ENCODE peak calls at places on chromosomes 13 and 19, in seven cellular contexts. One of them, this sample, is unnamed. For H3K9me3 and H3K4me1, the result is how much of the 10 kb centered on the place peaks cover.

GRCh38 chr13:46720189-46720588 is 76.8 kb downstream of the ESD start:
- DNase-seq in heart right ventricle: no peak
- DNase-seq in ovary: no peak
- DNase-seq in endothelial cell of umbilical vein: no peak
- DNase-seq in neural progenitor cell: no peak
- DNase-seq in A549: no peak
- DNase-seq in CD8-positive, alpha-beta T cell: no peak
- DNase-seq in this sample: no peak

GRCh38 chr19:43735957-43736356 is 18.8 kb downstream of the SMG9 start:
- DNase-seq in ovary: no peak
- DNase-seq in heart right ventricle: no peak
- DNase-seq in A549: no peak
- DNase-seq in neural progenitor cell: no peak
- DNase-seq in endothelial cell of umbilical vein: no peak
- DNase-seq in CD8-positive, alpha-beta T cell: no peak
- DNase-seq in this sample: no peak

GRCh38 chr13:98626298-98626940 is 49.5 kb upstream of the STK24 start:
- DNase-seq in CD8-positive, alpha-beta T cell: no peak
- DNase-seq in heart right ventricle: no peak
- DNase-seq in A549: no peak
- DNase-seq in neural progenitor cell: no peak
- DNase-seq in ovary: no peak
- DNase-seq in endothelial cell of umbilical vein: no peak
- DNase-seq in this sample: no peak

GRCh38 chr13:32969516-32969941 is 46.7 kb upstream of the KL start:
- DNase-seq in A549: no peak
- DNase-seq in endothelial cell of umbilical vein: peak
- DNase-seq in CD8-positive, alpha-beta T cell: no peak
- DNase-seq in neural progenitor cell: no peak
- DNase-seq in heart right ventricle: no peak
- DNase-seq in ovary: peak
- DNase-seq in this sample: no peak

GRCh38 chr13:113863511-113864302 is at the start of gene GAS6:
- DNase-seq in CD8-positive, alpha-beta T cell: no peak
- DNase-seq in neural progenitor cell: peak
- DNase-seq in endothelial cell of umbilical vein: peak
- DNase-seq in ovary: peak
- DNase-seq in heart right ventricle: peak
- DNase-seq in A549: peak
- DNase-seq in this sample: peak

GRCh38 chr19:42281175-42282035 is 12.4 kb downstream of the CIC start:
- DNase-seq in endothelial cell of umbilical vein: peak
- DNase-seq in ovary: peak
- DNase-seq in heart right ventricle: peak
- DNase-seq in A549: peak
- DNase-seq in CD8-positive, alpha-beta T cell: no peak
- DNase-seq in neural progenitor cell: peak
- DNase-seq in this sample: peak

GRCh38 chr13:31236211-31236786 is 36.5 kb downstream of the B3GLCT start:
- DNase-seq in ovary: no peak
- DNase-seq in CD8-positive, alpha-beta T cell: no peak
- DNase-seq in A549: no peak
- DNase-seq in neural progenitor cell: peak
- DNase-seq in heart right ventricle: no peak
- DNase-seq in endothelial cell of umbilical vein: peak
- DNase-seq in this sample: no peak

GRCh38 chr13:32917504-32917903 is 98.7 kb upstream of the KL start:
- DNase-seq in CD8-positive, alpha-beta T cell: no peak
- DNase-seq in neural progenitor cell: no peak
- DNase-seq in ovary: no peak
- DNase-seq in A549: no peak
- DNase-seq in heart right ventricle: no peak
- DNase-seq in endothelial cell of umbilical vein: peak
- DNase-seq in this sample: no peak

GRCh38 chr19:50008532-50008931 is 16.6 kb downstream of the VRK3 start:
- DNase-seq in heart right ventricle: no peak
- DNase-seq in endothelial cell of umbilical vein: no peak
- DNase-seq in ovary: no peak
- DNase-seq in neural progenitor cell: peak
- DNase-seq in CD8-positive, alpha-beta T cell: no peak
- DNase-seq in A549: no peak
- DNase-seq in this sample: no peak

GRCh38 chr13:39684531-39685137 is 29.2 kb downstream of the COG6 start:
- DNase-seq in CD8-positive, alpha-beta T cell: no peak
- DNase-seq in neural progenitor cell: peak
- DNase-seq in endothelial cell of umbilical vein: peak
- DNase-seq in ovary: no peak
- DNase-seq in heart right ventricle: no peak
- DNase-seq in A549: peak
- DNase-seq in this sample: no peak

GRCh38 chr13:67023088-67023893 is 206.8 kb downstream of the PCDH9 start:
- DNase-seq in A549: peak
- DNase-seq in endothelial cell of umbilical vein: peak
- DNase-seq in neural progenitor cell: peak
- DNase-seq in ovary: no peak
- DNase-seq in CD8-positive, alpha-beta T cell: no peak
- DNase-seq in heart right ventricle: no peak
- DNase-seq in this sample: no peak

GRCh38 chr13:88926890-88927502 is 1255.8 kb downstream of the SLITRK5 start:
- DNase-seq in A549: no peak
- DNase-seq in ovary: no peak
- DNase-seq in neural progenitor cell: no peak
- DNase-seq in heart right ventricle: no peak
- DNase-seq in CD8-positive, alpha-beta T cell: no peak
- DNase-seq in endothelial cell of umbilical vein: no peak
- DNase-seq in this sample: no peak

GRCh38 chr19:45809643-45810159 is 5.4 kb downstream of the RSPH6A start:
- DNase-seq in CD8-positive, alpha-beta T cell: no peak
- DNase-seq in heart right ventricle: no peak
- DNase-seq in A549: no peak
- DNase-seq in endothelial cell of umbilical vein: peak
- DNase-seq in neural progenitor cell: no peak
- DNase-seq in ovary: no peak
- DNase-seq in this sample: no peak

GRCh38 chr19:33796164-33797100 is at the start of gene KCTD15:
- DNase-seq in endothelial cell of umbilical vein: peak
- DNase-seq in CD8-positive, alpha-beta T cell: no peak
- DNase-seq in heart right ventricle: peak
- DNase-seq in A549: no peak
- DNase-seq in neural progenitor cell: peak
- DNase-seq in ovary: peak
- DNase-seq in this sample: peak

GRCh38 chr19:5956728-5957127 is 21.2 kb downstream of the RANBP3 start:
- DNase-seq in endothelial cell of umbilical vein: no peak
- DNase-seq in neural progenitor cell: no peak
- DNase-seq in ovary: no peak
- DNase-seq in heart right ventricle: no peak
- DNase-seq in A549: no peak
- DNase-seq in CD8-positive, alpha-beta T cell: no peak
- DNase-seq in this sample: peak

GRCh38 chr13:22428188-22428828 is 752.5 kb upstream of the SGCG start:
- DNase-seq in CD8-positive, alpha-beta T cell: no peak
- DNase-seq in endothelial cell of umbilical vein: no peak
- DNase-seq in A549: no peak
- DNase-seq in neural progenitor cell: no peak
- DNase-seq in heart right ventricle: no peak
- DNase-seq in ovary: no peak
- DNase-seq in this sample: peak

GRCh38 chr19:10769533-10770491 is 51.9 kb downstream of the DNM2 start:
- DNase-seq in CD8-positive, alpha-beta T cell: peak
- DNase-seq in ovary: peak
- DNase-seq in A549: no peak
- DNase-seq in heart right ventricle: peak
- DNase-seq in neural progenitor cell: peak
- DNase-seq in endothelial cell of umbilical vein: peak
- DNase-seq in this sample: peak

GRCh38 chr19:18090545-18091216 is 3.9 kb upstream of the IL12RB1 start:
- DNase-seq in neural progenitor cell: no peak
- DNase-seq in heart right ventricle: no peak
- DNase-seq in CD8-positive, alpha-beta T cell: no peak
- DNase-seq in endothelial cell of umbilical vein: peak
- DNase-seq in A549: no peak
- DNase-seq in ovary: no peak
- DNase-seq in this sample: no peak

GRCh38 chr19:31675187-31675913 is 326.1 kb upstream of the TSHZ3 start:
- DNase-seq in neural progenitor cell: no peak
- DNase-seq in heart right ventricle: no peak
- DNase-seq in CD8-positive, alpha-beta T cell: no peak
- DNase-seq in ovary: no peak
- DNase-seq in A549: no peak
- DNase-seq in endothelial cell of umbilical vein: no peak
- DNase-seq in this sample: no peak

GRCh38 chr13:95956589-95957148 is 96.5 kb downstream of the UGGT2 start:
- DNase-seq in heart right ventricle: no peak
- DNase-seq in ovary: no peak
- DNase-seq in neural progenitor cell: no peak
- DNase-seq in CD8-positive, alpha-beta T cell: no peak
- DNase-seq in A549: no peak
- DNase-seq in endothelial cell of umbilical vein: no peak
- DNase-seq in this sample: no peak

GRCh38 chr13:104414181-104414580 is 1348.0 kb upstream of the SLC10A2 start:
- DNase-seq in endothelial cell of umbilical vein: no peak
- DNase-seq in neural progenitor cell: no peak
- DNase-seq in ovary: no peak
- DNase-seq in A549: no peak
- DNase-seq in CD8-positive, alpha-beta T cell: no peak
- DNase-seq in heart right ventricle: no peak
- DNase-seq in this sample: no peak

DNA sequence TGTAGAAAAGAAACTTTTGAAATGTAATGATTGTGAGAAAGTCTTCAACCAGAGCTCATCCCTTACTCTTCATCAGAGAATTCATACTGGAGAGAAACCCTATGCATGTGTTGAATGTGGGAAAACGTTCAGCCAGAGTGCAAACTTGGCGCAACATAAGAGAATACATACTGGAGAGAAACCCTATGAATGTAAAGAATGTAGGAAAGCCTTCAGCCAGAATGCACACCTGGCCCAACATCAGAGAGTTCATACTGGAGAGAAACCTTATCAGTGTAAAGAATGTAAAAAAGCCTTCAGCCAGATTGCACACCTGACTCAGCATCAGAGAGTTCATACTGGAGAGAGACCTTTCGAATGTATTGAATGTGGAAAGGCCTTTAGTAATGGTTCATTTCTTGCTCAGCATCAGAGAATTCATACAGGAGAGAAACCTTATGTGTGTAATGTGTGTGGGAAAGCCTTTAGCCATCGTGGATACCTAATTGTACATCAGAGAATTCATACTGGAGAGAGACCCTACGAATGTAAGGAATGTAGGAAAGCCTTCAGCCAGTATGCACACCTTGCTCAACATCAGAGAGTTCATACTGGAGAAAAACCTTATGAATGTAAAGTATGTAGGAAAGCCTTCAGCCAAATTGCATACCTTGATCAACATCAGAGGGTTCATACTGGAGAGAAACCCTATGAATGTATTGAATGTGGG is 19.3 kb downstream of the ZNF583 start:
- DNase-seq in ovary: no peak
- DNase-seq in heart right ventricle: no peak
- DNase-seq in A549: no peak
- DNase-seq in CD8-positive, alpha-beta T cell: no peak
- DNase-seq in endothelial cell of umbilical vein: no peak
- DNase-seq in neural progenitor cell: no peak
- DNase-seq in this sample: no peak
- H3K9me3 ChIP-seq in ovary: under half
- H3K9me3 ChIP-seq in heart right ventricle: half or more
- H3K9me3 ChIP-seq in A549: half or more
- H3K9me3 ChIP-seq in CD8-positive, alpha-beta T cell: half or more
- H3K9me3 ChIP-seq in endothelial cell of umbilical vein: under half
- H3K9me3 ChIP-seq in neural progenitor cell: half or more
- H3K9me3 ChIP-seq in this sample: under half

DNA sequence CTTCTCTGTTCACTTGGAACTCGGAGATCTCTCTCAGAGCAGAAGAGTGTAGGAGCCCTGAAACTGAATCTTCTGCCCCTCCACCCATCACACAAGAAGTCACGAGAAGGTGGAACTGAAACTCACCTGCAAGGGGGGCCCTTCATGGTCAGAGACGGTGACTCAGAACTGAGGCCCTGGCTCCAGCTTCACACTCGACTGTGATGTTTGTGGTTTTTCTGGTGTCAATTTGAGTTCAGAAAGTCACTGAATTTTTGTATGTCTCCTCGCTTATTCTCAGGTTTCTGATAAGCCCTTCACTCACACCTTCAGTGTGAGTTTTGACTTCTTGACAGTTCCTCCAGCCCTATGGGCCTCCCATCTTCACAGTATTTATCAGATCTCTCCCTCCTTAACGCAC is 23.1 kb downstream of the SIGLEC5 start:
- DNase-seq in heart right ventricle: no peak
- DNase-seq in endothelial cell of umbilical vein: no peak
- DNase-seq in CD8-positive, alpha-beta T cell: no peak
- DNase-seq in neural progenitor cell: no peak
- DNase-seq in ovary: no peak
- DNase-seq in A549: no peak
- DNase-seq in this sample: no peak
- H3K4me1 ChIP-seq in heart right ventricle: under half
- H3K4me1 ChIP-seq in endothelial cell of umbilical vein: under half
- H3K4me1 ChIP-seq in CD8-positive, alpha-beta T cell: under half
- H3K4me1 ChIP-seq in neural progenitor cell: under half
- H3K4me1 ChIP-seq in ovary: under half
- H3K4me1 ChIP-seq in A549: under half
- H3K4me1 ChIP-seq in this sample: under half

DNA sequence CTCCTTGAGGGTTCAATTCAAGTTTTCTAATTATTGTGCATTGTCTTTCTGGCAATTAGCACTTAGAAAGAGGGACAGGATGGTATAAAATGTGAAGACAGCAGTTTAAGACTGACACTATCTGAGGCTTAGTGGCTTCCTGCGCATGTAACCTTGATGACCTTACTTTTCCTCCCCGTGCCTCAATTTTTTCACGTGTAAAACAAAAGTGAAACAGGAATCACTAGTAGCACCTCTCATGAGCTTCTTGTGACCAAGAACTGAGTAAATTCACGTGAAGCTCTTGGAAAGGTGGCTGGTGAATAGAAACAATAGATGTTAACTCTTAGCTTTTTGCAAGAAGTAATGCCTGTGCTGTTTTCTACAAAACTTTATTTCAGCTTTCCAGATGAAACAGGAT is 233.9 kb downstream of the LMO7 start:
- DNase-seq in A549: no peak
- DNase-seq in neural progenitor cell: no peak
- DNase-seq in ovary: no peak
- DNase-seq in CD8-positive, alpha-beta T cell: no peak
- DNase-seq in endothelial cell of umbilical vein: no peak
- DNase-seq in heart right ventricle: no peak
- DNase-seq in this sample: no peak
- H3K4me3 ChIP-seq in A549: no peak
- H3K4me3 ChIP-seq in neural progenitor cell: no peak
- H3K4me3 ChIP-seq in ovary: no peak
- H3K4me3 ChIP-seq in CD8-positive, alpha-beta T cell: no peak
- H3K4me3 ChIP-seq in endothelial cell of umbilical vein: no peak
- H3K4me3 ChIP-seq in heart right ventricle: no peak
- H3K4me3 ChIP-seq in this sample: no peak

DNA sequence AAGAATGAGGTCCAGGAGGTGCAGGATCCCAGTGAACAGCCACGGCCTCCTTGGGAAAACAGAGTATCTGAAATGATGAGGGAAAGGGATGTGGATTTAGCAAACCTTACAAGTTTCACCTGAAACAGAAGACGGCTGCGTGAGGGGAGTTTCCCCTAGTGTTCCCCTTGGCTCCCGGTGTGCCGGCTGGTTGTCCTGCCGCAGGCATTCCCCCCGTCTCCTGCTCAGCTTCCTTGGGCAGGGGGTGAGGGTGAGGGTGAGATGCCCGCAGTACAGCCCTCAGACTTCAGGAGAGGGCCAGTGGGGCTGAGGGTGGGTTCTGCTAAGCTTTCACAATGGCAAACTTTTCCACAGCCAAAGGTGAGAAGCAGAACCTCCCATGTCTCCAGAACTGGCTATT is 201.1 kb upstream of the SOX1 start:
- DNase-seq in CD8-positive, alpha-beta T cell: no peak
- DNase-seq in neural progenitor cell: no peak
- DNase-seq in ovary: no peak
- DNase-seq in endothelial cell of umbilical vein: no peak
- DNase-seq in A549: no peak
- DNase-seq in heart right ventricle: no peak
- DNase-seq in this sample: no peak
- H3K9me3 ChIP-seq in CD8-positive, alpha-beta T cell: under half
- H3K9me3 ChIP-seq in neural progenitor cell: under half
- H3K9me3 ChIP-seq in ovary: under half
- H3K9me3 ChIP-seq in endothelial cell of umbilical vein: under half
- H3K9me3 ChIP-seq in A549: under half
- H3K9me3 ChIP-seq in heart right ventricle: under half
- H3K9me3 ChIP-seq in this sample: under half

This sample was measured in right cardiac atrium.